ENCODE peak calls at places on chromosomes 2 and 18, in nine cellular contexts. C is heart left ventricle, U is A549, O is sigmoid colon, D is neural crest cell, A is transverse colon, N is GM13977, R is PC-9, I is fibroblast of mammary gland. L is an unnamed sample.

GRCh38 chr18:39348757-39349156 is 1783.2 kb upstream of the CELF4 start:
- DNase-seq in C (no peak), U (no peak), O (no peak), D (no peak), A (no peak), N (no peak), R (no peak), I (no peak), L (no peak)

GRCh38 chr2:222538535-222538934 is 114.2 kb downstream of the SGPP2 start:
- DNase-seq in C (no peak), U (no peak), O (no peak), D (no peak), A (no peak), N (no peak), R (no peak), I (no peak), L (no peak)

GRCh38 chr2:166565501-166565900 is 71.5 kb upstream of the SCN7A start:
- DNase-seq in C (no peak), U (no peak), O (no peak), D (no peak), A (no peak), N (no peak), R (no peak), I (no peak), L (no peak)

GRCh38 chr18:34493099-34493544 is 217.0 kb upstream of the DTNA start:
- DNase-seq in C (peak), U (no peak), O (peak), D (peak), A (peak), N (peak), R (peak), I (peak), L (peak)

GRCh38 chr2:133012847-133013734 is 343.1 kb upstream of the LYPD1 start:
- DNase-seq in C (no peak), U (no peak), O (no peak), D (no peak), A (no peak), N (no peak), R (no peak), I (no peak), L (no peak)

GRCh38 chr2:30768036-30768686 is 39.1 kb downstream of the CAPN13 start:
- DNase-seq in C (no peak), U (no peak), O (no peak), D (no peak), A (no peak), N (no peak), R (no peak), I (no peak), L (no peak)

GRCh38 chr2:232485333-232485756 is 2.3 kb downstream of the ECEL1 start:
- DNase-seq in C (peak), U (no peak), O (peak), D (no peak), A (no peak), N (no peak), R (no peak), I (no peak), L (no peak)

GRCh38 chr2:142052220-142052863 is 78.5 kb downstream of the LRP1B start:
- DNase-seq in C (no peak), U (no peak), O (no peak), D (no peak), A (no peak), N (no peak), R (no peak), I (no peak), L (no peak)

GRCh38 chr2:25608718-25609117 is 64.7 kb downstream of the DTNB start:
- DNase-seq in C (no peak), U (no peak), O (no peak), D (no peak), A (no peak), N (no peak), R (no peak), I (no peak), L (no peak)

GRCh38 chr2:168642873-168643272 is 159.6 kb upstream of the NOSTRIN start:
- DNase-seq in C (no peak), U (no peak), O (no peak), D (no peak), A (no peak), N (no peak), R (no peak), I (no peak), L (no peak)

GRCh38 chr2:70922591-70923234 is 13.0 kb upstream of the ATP6V1B1 start:
- DNase-seq in C (no peak), U (no peak), O (peak), D (no peak), A (no peak), N (no peak), R (no peak), I (no peak), L (no peak)

GRCh38 chr18:4405965-4406364 is 49.1 kb downstream of the DLGAP1 start:
- DNase-seq in C (no peak), U (no peak), O (no peak), D (no peak), A (no peak), N (no peak), R (no peak), I (no peak), L (no peak)

GRCh38 chr2:60936757-60937156 is 55.4 kb downstream of the REL start:
- DNase-seq in C (no peak), U (no peak), O (no peak), D (no peak), A (no peak), N (no peak), R (no peak), I (no peak), L (no peak)

GRCh38 chr2:159650574-159650973 is 34.2 kb upstream of the BAZ2B start:
- DNase-seq in C (no peak), U (no peak), O (no peak), D (no peak), A (no peak), N (no peak), R (no peak), I (no peak), L (no peak)

GRCh38 chr18:57621252-57621607 is 406 bp downstream of the NARS1 start:
- DNase-seq in C (no peak), U (no peak), O (no peak), D (peak), A (no peak), N (peak), R (no peak), I (no peak), L (no peak)

GRCh38 chr2:20661028-20661980 is 5.6 kb upstream of the GDF7 start:
- DNase-seq in C (no peak), U (peak), O (peak), D (peak), A (peak), N (peak), R (peak), I (peak), L (peak)

GRCh38 chr18:2923464-2923863 is 76.7 kb downstream of the EMILIN2 start:
- DNase-seq in C (no peak), U (no peak), O (no peak), D (no peak), A (no peak), N (no peak), R (no peak), I (no peak), L (no peak)

GRCh38 chr2:55885129-55885943 is 38.2 kb downstream of the EFEMP1 start:
- DNase-seq in C (no peak), U (peak), O (no peak), D (no peak), A (no peak), N (no peak), R (peak), I (peak), L (peak)

GRCh38 chr2:24123212-24124002 is at the start of the genes FAM228B and PFN4:
- DNase-seq in C (peak), U (peak), O (peak), D (peak), A (peak), N (peak), R (peak), I (peak), L (peak)

GRCh38 chr2:71576541-71576940 is 123.2 kb downstream of the DYSF start:
- DNase-seq in C (no peak), U (no peak), O (peak), D (no peak), A (no peak), N (no peak), R (no peak), I (no peak), L (no peak)

GRCh38 chr2:233033672-233034071 is 1.2 kb downstream of the NEU2 start:
- DNase-seq in C (no peak), U (no peak), O (no peak), D (no peak), A (no peak), N (no peak), R (peak), I (peak), L (no peak)

GRCh38 chr2:236916181-236916580 is 169.5 kb upstream of the COPS8 start:
- DNase-seq in C (no peak), U (no peak), O (no peak), D (peak), A (peak), N (no peak), R (no peak), I (no peak), L (no peak)

GRCh38 chr18:47288741-47289140 is 37.3 kb upstream of the SKOR2 start:
- DNase-seq in C (no peak), U (no peak), O (no peak), D (no peak), A (no peak), N (no peak), R (no peak), I (no peak), L (no peak)

GRCh38 chr2:214410918-214411554 is at the start of gene VWC2L:
- DNase-seq in C (peak), U (peak), O (no peak), D (peak), A (peak), N (peak), R (peak), I (peak), L (peak)

GRCh38 chr2:152222975-152223638 is 47.5 kb upstream of the STAM2 start:
- DNase-seq in C (no peak), U (no peak), O (peak), D (no peak), A (peak), N (no peak), R (no peak), I (peak), L (peak)

GRCh38 chr2:222952204-222952603 is 91.4 kb downstream of the ACSL3 start:
- DNase-seq in C (no peak), U (no peak), O (no peak), D (no peak), A (no peak), N (no peak), R (peak), I (no peak), L (peak)

GRCh38 chr2:149166958-149167810 is 128.7 kb downstream of the LYPD6B start:
- DNase-seq in C (no peak), U (no peak), O (no peak), D (no peak), A (no peak), N (no peak), R (no peak), I (no peak), L (no peak)

GRCh38 chr18:73614812-73615211 is 532.8 kb downstream of the FBXO15 start:
- DNase-seq in C (no peak), U (no peak), O (no peak), D (no peak), A (no peak), N (no peak), R (peak), I (peak), L (peak)

GRCh38 chr2:48531141-48531648 is 1.2 kb downstream of the STON1 start:
- DNase-seq in C (no peak), U (no peak), O (peak), D (no peak), A (no peak), N (peak), R (no peak), I (peak), L (peak)

GRCh38 chr18:12458761-12459160 is 51.0 kb downstream of the PRELID3A start:
- DNase-seq in C (no peak), U (no peak), O (no peak), D (no peak), A (no peak), N (no peak), R (no peak), I (no peak), L (no peak)

GRCh38 chr2:45651415-45652089 is at the start of gene PRKCE:
- DNase-seq in C (peak), U (peak), O (peak), D (peak), A (peak), N (no peak), R (peak), I (peak), L (peak)

GRCh38 chr2:234483568-234484251 is 13.2 kb downstream of the ARL4C start:
- DNase-seq in C (no peak), U (no peak), O (peak), D (no peak), A (peak), N (no peak), R (peak), I (no peak), L (no peak)
- TF ChIP-seq CTCF in C (no peak), U (no peak), O (no peak), D (peak), A (peak), N (peak), R (no peak), I (peak), L (no peak)

GRCh38 chr2:86487062-86487461 is 45.9 kb downstream of the KDM3A start:
- DNase-seq in C (no peak), U (no peak), O (no peak), D (no peak), A (no peak), N (no peak), R (no peak), I (no peak), L (no peak)
- TF ChIP-seq CTCF in C (no peak), U (peak), O (no peak), D (no peak), A (no peak), N (no peak), R (no peak), I (no peak), L (no peak)

GRCh38 chr2:65350714-65351113 is 81.7 kb downstream of the SPRED2 start:
- DNase-seq in C (no peak), U (peak), O (no peak), D (no peak), A (no peak), N (peak), R (no peak), I (no peak), L (no peak)
- TF ChIP-seq CTCF in C (peak), U (no peak), O (no peak), D (peak), A (peak), N (peak), R (peak), I (peak), L (peak)

GRCh38 chr2:240586198-240586918 is at the start of gene CAPN10:
- DNase-seq in C (peak), U (peak), O (peak), D (peak), A (peak), N (peak), R (peak), I (peak), L (peak)
- TF ChIP-seq CTCF in C (no peak), U (no peak), O (no peak), D (no peak), A (no peak), N (no peak), R (no peak), I (no peak), L (no peak)

GRCh38 chr2:1741851-1742250 is 2.5 kb downstream of the PXDN start:
- DNase-seq in C (no peak), U (no peak), O (peak), D (no peak), A (no peak), N (no peak), R (no peak), I (no peak), L (no peak)

GRCh38 chr2:1744151-1744445 is 217 bp downstream of the PXDN start:
- DNase-seq in C (no peak), U (no peak), O (peak), D (peak), A (no peak), N (no peak), R (no peak), I (no peak), L (peak)

GRCh38 chr2:1743396-1744150 is 742 bp downstream of the PXDN start:
- DNase-seq in C (peak), U (no peak), O (peak), D (peak), A (no peak), N (no peak), R (peak), I (peak), L (peak)

GRCh38 chr2:1742300-1742679 is 2.0 kb downstream of the PXDN start:
- DNase-seq in C (no peak), U (no peak), O (peak), D (no peak), A (no peak), N (no peak), R (no peak), I (peak), L (no peak)

GRCh38 chr2:1742680-1743395 is 1.5 kb downstream of the PXDN start:
- DNase-seq in C (peak), U (peak), O (peak), D (peak), A (peak), N (no peak), R (peak), I (peak), L (peak)
- TF ChIP-seq CTCF in C (peak), U (peak), O (peak), D (peak), A (peak), N (no peak), R (peak), I (peak), L (peak)

GRCh38 chr2:50672286-50672685 is 359.6 kb downstream of the NRXN1 start:
- DNase-seq in C (no peak), U (no peak), O (no peak), D (no peak), A (no peak), N (no peak), R (no peak), I (no peak), L (no peak)

DNA sequence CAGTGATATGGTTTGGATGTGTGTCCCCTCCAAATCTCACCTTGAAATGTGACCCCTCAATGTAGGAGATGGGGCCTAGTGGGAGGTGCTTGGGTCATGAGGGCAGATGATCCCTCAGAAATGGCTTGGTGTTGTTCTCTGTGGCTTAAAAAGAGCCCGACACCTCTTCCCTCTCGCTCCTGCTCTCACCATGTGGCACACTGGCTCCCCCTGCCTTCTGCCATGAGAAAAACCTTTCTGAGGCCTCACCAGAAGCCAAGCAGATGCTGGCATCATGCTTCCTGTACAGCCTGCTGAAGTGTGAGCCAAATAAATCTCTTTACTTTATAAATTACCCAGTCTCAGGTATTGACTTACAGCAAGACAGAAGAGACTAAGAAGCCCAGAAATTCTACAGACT is 357.1 kb downstream of the NRXN1 start:
- DNase-seq in C (no peak), U (no peak), O (no peak), D (no peak), A (no peak), N (no peak), R (no peak), I (no peak), L (peak)
- TF ChIP-seq CTCF in C (no peak), U (peak), O (no peak), D (no peak), A (no peak), N (peak), R (no peak), I (no peak), L (peak)

DNA sequence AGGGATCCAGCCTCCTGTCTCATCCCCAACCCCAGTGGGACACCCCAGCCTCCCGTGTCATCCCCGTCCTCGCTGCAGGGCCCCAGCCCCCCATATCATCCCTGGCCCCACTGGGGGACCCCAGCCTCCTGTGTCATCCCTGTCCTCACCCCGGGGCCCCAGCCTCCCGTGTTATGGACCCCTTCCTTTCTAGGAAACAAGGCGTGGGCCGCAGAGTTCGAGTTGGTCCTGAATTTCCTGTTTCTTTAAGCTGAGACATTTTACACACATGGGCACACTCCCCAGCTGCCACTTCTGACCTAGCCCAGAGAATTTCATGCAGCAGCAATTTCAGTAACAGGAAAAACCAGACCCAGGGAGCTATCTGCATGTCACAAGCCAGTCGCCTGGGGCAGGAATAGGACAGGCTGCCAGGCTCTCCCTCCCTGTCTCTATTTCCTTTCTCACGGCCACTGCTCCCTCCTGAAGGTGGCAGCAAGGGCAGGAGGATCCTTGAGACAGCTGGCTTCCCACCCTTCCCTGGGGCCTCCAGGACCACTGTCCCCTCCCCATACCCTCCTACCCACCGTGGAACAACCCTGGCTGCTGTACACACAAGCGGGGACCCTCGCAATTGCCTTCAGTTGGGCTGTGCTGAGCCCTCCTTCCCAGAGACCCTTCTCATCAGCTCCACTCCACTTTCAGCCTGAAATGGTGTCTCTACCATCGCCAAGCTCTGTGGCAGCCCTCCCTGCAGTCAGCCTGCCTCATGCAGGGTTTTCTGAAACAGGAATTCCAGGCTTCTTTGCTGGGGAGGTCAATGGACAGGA is 141.9 kb upstream of the ID2 start:
- DNase-seq in C (no peak), U (no peak), O (no peak), D (no peak), A (peak), N (no peak), R (peak), I (no peak), L (no peak)
- TF ChIP-seq CTCF in C (no peak), U (no peak), O (no peak), D (no peak), A (no peak), N (no peak), R (no peak), I (no peak), L (no peak)

DNA sequence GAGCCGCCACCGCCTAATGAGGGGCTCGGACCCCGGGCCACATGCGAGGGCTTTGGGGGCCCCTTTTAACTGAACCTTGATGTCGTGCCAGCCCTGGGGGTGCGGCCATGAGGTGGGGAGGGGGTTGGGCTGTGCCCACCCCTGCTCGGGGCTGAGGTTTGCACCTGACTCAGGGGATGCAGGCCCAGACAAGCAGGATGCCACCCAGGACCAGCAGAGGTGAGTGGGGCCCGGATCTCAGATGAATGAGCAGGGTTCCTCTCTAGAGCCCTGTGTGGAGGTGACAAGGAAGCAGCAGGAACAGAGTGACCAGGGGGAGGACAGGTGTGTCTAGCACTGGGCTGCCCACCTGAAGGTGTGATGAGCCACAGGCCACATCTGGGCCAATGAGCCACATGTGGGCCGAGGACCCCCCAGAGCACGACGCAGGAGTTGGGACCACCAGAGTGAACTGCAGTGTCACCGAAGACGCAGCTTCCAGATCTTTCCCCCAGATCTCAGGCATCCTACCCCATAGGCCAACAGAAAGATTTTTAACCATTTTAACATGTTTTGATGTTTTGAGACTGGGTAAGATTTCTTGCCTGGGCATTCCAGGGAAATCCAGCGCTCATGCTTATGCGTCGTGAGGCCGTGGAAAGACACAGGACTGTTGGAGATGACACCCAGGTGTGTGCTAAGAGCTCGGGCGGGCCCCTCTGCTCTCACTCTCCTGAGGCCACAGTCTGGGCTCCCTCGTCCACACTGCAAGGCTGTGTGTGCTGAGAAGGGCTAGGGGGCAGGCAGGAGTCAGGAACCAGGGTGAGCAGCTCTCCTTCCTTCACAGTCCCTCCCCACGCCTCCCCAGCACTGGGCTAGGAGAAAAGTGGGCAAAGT is 73.6 kb downstream of the DDX1 start:
- DNase-seq in C (no peak), U (no peak), O (no peak), D (no peak), A (peak), N (no peak), R (no peak), I (no peak), L (no peak)
- TF ChIP-seq CTCF in C (no peak), U (no peak), O (no peak), D (no peak), A (no peak), N (no peak), R (no peak), I (no peak), L (no peak)

L was measured in MCF 10A.